ENCODE peak calls at places on chromosomes 12 and 14, in four cellular contexts. E is A549, B is HepG2, F is K562. O is an unnamed sample.

GRCh38 chr12:111368291-111368683 is 608 bp downstream of the PHETA1 start:
- DNase-seq in B (no peak), F (peak; percentile 45), E (peak; percentile 33), O (no peak)

GRCh38 chr14:76655331-76655730 is 105.9 kb upstream of the VASH1 start:
- DNase-seq in F (no peak), E (no peak), B (no peak), O (no peak)

GRCh38 chr14:48690349-48690748 is 895.8 kb downstream of the RPS29 start:
- DNase-seq in B (no peak), E (no peak), F (no peak), O (no peak)

GRCh38 chr14:68638056-68638816 is 154.6 kb downstream of the ZFP36L1 start:
- DNase-seq in E (no peak), F (no peak), B (peak; percentile 45), O (no peak)

GRCh38 chr14:66483322-66483721 is 2.8 kb upstream of the CCDC196 start:
- DNase-seq in B (no peak), F (no peak), E (no peak), O (no peak)

GRCh38 chr12:25756974-25757665 is 201.4 kb upstream of the RASSF8 start:
- DNase-seq in F (no peak), E (no peak), B (peak; percentile 25), O (no peak)

GRCh38 chr12:94710933-94711332 is 60.6 kb upstream of the TMCC3 start:
- DNase-seq in B (peak; percentile 32), E (peak; percentile 32), F (no peak), O (no peak)

GRCh38 chr12:3772380-3772779 is 19.5 kb upstream of the CRACR2A start:
- DNase-seq in B (no peak), F (no peak), E (no peak), O (no peak)

GRCh38 chr12:22275847-22276246 is 58.7 kb downstream of the ST8SIA1 start:
- DNase-seq in E (peak; percentile 13), F (no peak), B (no peak), O (no peak)

GRCh38 chr14:91732859-91733477 is 1.1 kb upstream of the CATSPERB start:
- DNase-seq in E (no peak), F (no peak), B (no peak), O (no peak)

GRCh38 chr14:72679106-72679505 is 214.8 kb downstream of the DPF3 start:
- DNase-seq in E (no peak), F (no peak), B (no peak), O (no peak)

GRCh38 chr12:57521475-57522018 is 1.1 kb upstream of the MBD6 start:
- DNase-seq in F (no peak), E (no peak), B (peak; percentile 72), O (peak; percentile 62)

GRCh38 chr14:20624495-20625070 is 16.9 kb downstream of the OR6S1 start:
- DNase-seq in F (peak; percentile 18), B (no peak), E (peak; percentile 75), O (no peak)

GRCh38 chr14:65301862-65302539 is 110.5 kb upstream of the FUT8 start:
- DNase-seq in F (peak; percentile 48), E (no peak), B (peak; percentile 92), O (no peak)

GRCh38 chr12:67943295-67943892 is 45.9 kb upstream of the IFNG-AS1 start:
- DNase-seq in B (peak; percentile 46), F (peak; percentile 11), E (peak; percentile 51), O (no peak)

GRCh38 chr12:89179245-89179644 is 173.1 kb downstream of the DUSP6 start:
- DNase-seq in B (no peak), F (no peak), E (no peak), O (no peak)

GRCh38 chr14:104774453-104775072 is 21.0 kb downstream of the AKT1 start:
- DNase-seq in F (no peak), B (no peak), E (no peak), O (no peak)

GRCh38 chr12:2415568-2415944 is 362.8 kb downstream of the CACNA1C start:
- DNase-seq in F (no peak), E (no peak), B (no peak), O (no peak)

GRCh38 chr12:30457621-30458289 is 237.9 kb downstream of the IPO8 start:
- DNase-seq in F (peak; percentile 45), B (peak; percentile 31), E (no peak), O (no peak)

GRCh38 chr14:79551591-79551990 is 659.7 kb downstream of the DIO2 start:
- DNase-seq in F (no peak), E (no peak), B (no peak), O (no peak)

GRCh38 chr14:101783260-101784016 is 21.9 kb downstream of the PPP2R5C start:
- DNase-seq in F (no peak), B (no peak), E (no peak), O (no peak)

GRCh38 chr12:111596985-111597730 is 2.0 kb downstream of the ATXN2 start:
- DNase-seq in B (peak; percentile 70), E (peak; percentile 52), F (no peak), O (no peak)

GRCh38 chr12:93788853-93789252 is 111.7 kb downstream of the CRADD start:
- DNase-seq in E (no peak), F (no peak), B (no peak), O (no peak)

GRCh38 chr12:2877959-2878732 is 1.1 kb downstream of the RHNO1 start:
- DNase-seq in F (no peak), E (no peak), B (no peak), O (no peak)

GRCh38 chr12:47267571-47267970 is 187.8 kb upstream of the AMIGO2 start:
- DNase-seq in E (no peak), F (no peak), B (no peak), O (no peak)

GRCh38 chr12:42109031-42109430 is 35.6 kb downstream of the GXYLT1 start:
- DNase-seq in B (no peak), E (no peak), F (no peak), O (no peak)

GRCh38 chr12:109544955-109545531 is 28.3 kb downstream of the MMAB start:
- DNase-seq in F (no peak), E (no peak), B (no peak), O (no peak)

GRCh38 chr12:50387972-50388478 is 8.4 kb downstream of the FAM186A start:
- DNase-seq in F (no peak), B (peak; percentile 57), E (no peak), O (peak; percentile 45)

GRCh38 chr12:2138871-2139308 is 86.1 kb downstream of the CACNA1C start:
- DNase-seq in F (no peak), E (no peak), B (no peak), O (no peak)

GRCh38 chr14:32230695-32231280 is 27.7 kb upstream of the RNU6-8 start:
- DNase-seq in B (no peak), F (no peak), E (peak; percentile 16), O (no peak)

GRCh38 chr12:80045594-80045993 is 53.7 kb upstream of the OTOGL start:
- DNase-seq in F (no peak), B (no peak), E (no peak), O (no peak)

GRCh38 chr12:4190376-4191063 is 83.0 kb upstream of the CCND2 start:
- DNase-seq in E (no peak), B (no peak), F (no peak), O (no peak)

GRCh38 chr12:2739832-2740641 is 54.7 kb upstream of the FKBP4 start:
- DNase-seq in E (no peak), B (peak; percentile 32), F (no peak), O (no peak)

GRCh38 chr12:48601013-48601756 is 31.3 kb upstream of the LALBA start:
- DNase-seq in E (no peak), F (peak; percentile 18), B (no peak), O (peak; percentile 61)

GRCh38 chr12:46382425-46382973 is 9.9 kb upstream of the SLC38A2 start:
- DNase-seq in B (no peak), F (no peak), E (no peak), O (no peak)

GRCh38 chr14:93683241-93683640 is 105.0 kb downstream of the PRIMA1 start:
- DNase-seq in B (no peak), E (no peak), F (peak; percentile 51), O (peak; percentile 54)

GRCh38 chr12:53726342-53726741 is 910 bp downstream of the CALCOCO1 start:
- DNase-seq in E (no peak), B (peak; percentile 38), F (peak; percentile 42), O (no peak)

GRCh38 chr12:107774349-107775029 is at the start of gene ASCL4:
- DNase-seq in F (no peak), E (no peak), B (no peak), O (no peak)

GRCh38 chr12:20097561-20097960 is 270.8 kb upstream of the PDE3A start:
- DNase-seq in F (no peak), B (no peak), E (no peak), O (no peak)

DNA sequence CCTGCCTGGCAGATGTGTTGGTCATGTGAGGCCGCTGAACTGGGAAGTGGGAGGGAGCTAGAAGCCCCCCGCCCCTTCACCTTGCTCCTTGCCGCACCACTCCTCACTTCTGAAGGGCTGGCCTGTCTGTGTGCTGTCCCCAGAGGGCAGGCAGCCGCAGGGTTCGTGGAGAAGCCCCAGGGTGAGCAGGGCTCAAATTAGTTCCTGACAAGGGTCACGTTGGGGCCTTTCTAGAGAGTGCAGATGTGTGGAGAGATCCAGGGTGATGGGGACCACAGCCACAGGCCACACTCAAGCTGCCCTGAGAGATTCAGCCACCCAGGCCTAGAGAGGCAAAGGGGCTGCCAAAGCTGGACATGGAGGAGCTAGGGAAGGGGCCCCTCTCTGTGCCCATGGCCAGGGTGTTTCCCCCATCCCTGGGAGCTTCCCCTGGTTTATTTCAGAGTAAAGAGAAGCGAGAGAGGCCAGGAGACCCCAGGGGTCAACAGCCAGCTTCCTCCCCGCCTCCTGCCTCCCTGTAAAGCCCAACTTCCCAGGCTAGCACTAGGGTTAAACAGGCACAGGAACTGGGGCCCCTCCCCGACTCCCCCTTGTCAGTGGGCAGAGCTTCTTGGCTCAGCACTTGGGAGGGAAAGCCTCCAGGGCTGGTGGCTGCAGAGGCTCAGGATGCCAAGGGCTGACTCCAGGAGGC is 16.2 kb downstream of the SLC25A29 start:
- DNase-seq in B (no peak), F (no peak), E (no peak), O (no peak)
- TF ChIP-seq PHF8 in B (no peak), F (no peak), E (no peak), O (no peak)

GRCh38 chr14:64220466-64220865 is 73.7 kb downstream of the ESR2 start:
- DNase-seq in E (no peak), F (peak; percentile 12), B (no peak), O (no peak)
- TF ChIP-seq PHF8 in E (no peak), F (no peak), B (no peak), O (no peak)

GRCh38 chr14:59360923-59361794 is 104.0 kb downstream of the GPR135 start:
- DNase-seq in B (peak; percentile 59), E (peak; percentile 69), F (peak; percentile 42), O (no peak)
- TF ChIP-seq PHF8 in B (no peak), E (no peak), F (no peak), O (no peak)

GRCh38 chr12:27966870-27967269 is 5.7 kb downstream of the PTHLH start:
- DNase-seq in F (peak; percentile 41), E (peak; percentile 80), B (peak; percentile 20), O (no peak)
- TF ChIP-seq PHF8 in F (no peak), E (no peak), B (no peak), O (no peak)